ENCODE peak calls at places on chromosome 5, in four cellular contexts. Z, Y, D and I are unnamed samples.

GRCh38 chr5:163509288-163510040 is 4.0 kb downstream of the MAT2B start:
- DNase-seq in Z (no peak), Y (peak), D (no peak), I (no peak)

GRCh38 chr5:150653762-150654158 is 7.3 kb upstream of the MYOZ3 start:
- DNase-seq in Z (no peak), Y (no peak), D (no peak), I (no peak)

GRCh38 chr5:82493217-82493616 is 215.1 kb upstream of the RPS23 start:
- DNase-seq in Z (no peak), Y (no peak), D (no peak), I (no peak)

GRCh38 chr5:175713930-175714329 is 56.1 kb downstream of the HRH2 start:
- DNase-seq in Z (no peak), Y (no peak), D (no peak), I (no peak)

GRCh38 chr5:137122558-137122957 is 376.6 kb downstream of the SPOCK1 start:
- DNase-seq in Z (no peak), Y (no peak), D (no peak), I (no peak)

GRCh38 chr5:114055318-114055788 is 306.5 kb upstream of the KCNN2 start:
- DNase-seq in Z (peak), Y (no peak), D (no peak), I (peak)

GRCh38 chr5:142568271-142568995 is 117.5 kb downstream of the FGF1 start:
- DNase-seq in Z (no peak), Y (no peak), D (no peak), I (no peak)

GRCh38 chr5:175131432-175131831 is 312.6 kb downstream of the DRD1 start:
- DNase-seq in Z (peak), Y (no peak), D (no peak), I (no peak)

GRCh38 chr5:82164957-82165698 is 113.0 kb downstream of the RPS23 start:
- DNase-seq in Z (no peak), Y (no peak), D (no peak), I (no peak)

GRCh38 chr5:139094154-139095131 is 103.7 kb downstream of the SIL1 start:
- DNase-seq in Z (no peak), Y (no peak), D (peak), I (no peak)

GRCh38 chr5:74052441-74052840 is 426.4 kb downstream of the ARHGEF28 start:
- DNase-seq in Z (no peak), Y (no peak), D (no peak), I (no peak)

GRCh38 chr5:38994329-38994927 is 79.8 kb downstream of the RICTOR start:
- DNase-seq in Z (no peak), Y (peak), D (no peak), I (peak)

GRCh38 chr5:81579525-81579924 is 171.4 kb downstream of the SSBP2 start:
- DNase-seq in Z (no peak), Y (no peak), D (no peak), I (peak)

GRCh38 chr5:5078009-5078897 is 61.9 kb upstream of the ADAMTS16 start:
- DNase-seq in Z (peak), Y (no peak), D (no peak), I (peak)

GRCh38 chr5:33611882-33612281 is 171.1 kb downstream of the TARS1 start:
- DNase-seq in Z (no peak), Y (no peak), D (no peak), I (no peak)

GRCh38 chr5:136776022-136776927 is 410.9 kb upstream of the TRPC7 start:
- DNase-seq in Z (no peak), Y (no peak), D (no peak), I (no peak)

GRCh38 chr5:585556-585955 is 26.6 kb upstream of the CEP72 start:
- DNase-seq in Z (no peak), Y (no peak), D (no peak), I (no peak)

GRCh38 chr5:15598294-15598902 is 98.4 kb downstream of the FBXL7 start:
- DNase-seq in Z (peak), Y (peak), D (no peak), I (no peak)

GRCh38 chr5:116492016-116492623 is 82.5 kb downstream of the SEMA6A start:
- DNase-seq in Z (no peak), Y (peak), D (no peak), I (no peak)
- TF ChIP-seq TCF12 in Z (no peak), Y (no peak), D (no peak), I (peak)

DNA sequence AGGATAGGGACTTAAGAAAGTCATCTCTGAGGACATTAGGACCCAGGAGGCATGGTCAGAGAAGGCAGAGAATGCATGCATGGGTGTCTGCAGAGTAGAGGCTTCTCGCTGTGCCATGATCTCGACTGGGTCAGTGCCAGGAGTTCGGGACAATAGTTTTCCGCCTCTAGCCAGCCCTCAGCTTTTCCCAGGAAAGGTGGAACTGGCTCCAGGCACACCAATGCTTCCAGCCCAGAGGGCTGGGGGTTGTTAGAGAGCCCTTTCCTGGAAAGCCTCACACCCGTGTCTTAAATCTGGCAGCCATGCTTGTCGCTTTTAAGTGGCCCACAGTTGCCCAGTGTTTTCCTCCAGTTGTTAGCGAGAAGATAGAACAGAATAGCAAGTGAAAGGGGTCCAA is 1111.3 kb downstream of the TAF11L14 start:
- DNase-seq in Z (no peak), Y (peak), D (no peak), I (no peak)
- H2AFZ ChIP-seq in Z (no peak), Y (peak), D (peak), I (peak)

DNA sequence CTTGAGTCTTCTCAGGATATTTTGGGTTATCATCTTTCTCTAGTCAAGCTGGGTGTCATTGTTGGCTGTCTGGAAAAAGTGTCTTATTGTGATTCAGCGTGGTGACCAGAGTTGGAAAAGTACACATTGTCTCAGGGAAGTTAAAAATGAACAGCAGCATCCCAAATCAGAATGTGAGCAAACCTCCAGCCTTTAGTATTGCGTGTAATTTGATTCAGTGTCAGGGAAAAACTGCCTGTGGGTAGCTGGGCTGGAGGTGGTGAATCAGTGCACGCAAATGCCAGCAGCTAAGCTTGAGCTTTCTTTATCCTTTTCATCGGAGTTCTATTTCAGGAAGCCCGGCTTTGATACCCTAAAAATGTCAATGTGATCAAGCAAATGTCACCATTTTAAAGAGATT is 25.9 kb upstream of the C5orf47 start:
- DNase-seq in Z (no peak), Y (no peak), D (no peak), I (no peak)
- TF ChIP-seq TCF12 in Z (no peak), Y (no peak), D (no peak), I (no peak)

DNA sequence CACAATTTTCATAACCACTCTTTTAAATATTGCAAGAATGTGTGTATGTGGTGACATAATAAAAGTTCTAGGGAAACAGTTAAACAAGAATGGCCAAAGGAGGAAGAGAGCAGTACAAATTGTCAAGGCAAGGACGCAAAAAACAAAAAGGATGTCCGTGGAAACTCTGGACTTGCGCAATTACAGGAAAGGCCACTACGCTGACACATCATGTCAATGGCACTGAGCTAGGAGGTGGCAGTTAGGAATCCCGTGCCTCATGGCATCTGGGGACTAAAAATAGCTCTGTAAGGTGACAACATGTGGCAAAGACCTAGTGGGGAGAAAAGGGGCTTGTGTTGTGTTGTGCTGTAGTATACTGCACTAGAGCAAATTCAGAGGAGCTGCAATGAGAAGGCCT is 123.9 kb upstream of the STC2 start:
- DNase-seq in Z (no peak), Y (peak), D (no peak), I (no peak)
- H2AFZ ChIP-seq in Z (no peak), Y (no peak), D (no peak), I (no peak)

GRCh38 chr5:80153586-80154126 is 102.2 kb downstream of the SERINC5 start:
- DNase-seq in Z (no peak), Y (peak), D (no peak), I (no peak)
- TF ChIP-seq TCF12 in Z (no peak), Y (no peak), D (no peak), I (no peak)

GRCh38 chr5:36606052-36606436 is 362 bp upstream of the SLC1A3 start:
- DNase-seq in Z (no peak), Y (no peak), D (no peak), I (no peak)
- H2AFZ ChIP-seq in Z (peak), Y (no peak), D (peak), I (peak)

GRCh38 chr5:73042993-73043392 is 77.4 kb upstream of the TMEM171 start:
- DNase-seq in Z (no peak), Y (no peak), D (no peak), I (no peak)

GRCh38 chr5:73037545-73037944 is 81.7 kb downstream of the FCHO2 start:
- DNase-seq in Z (no peak), Y (no peak), D (no peak), I (no peak)

DNA sequence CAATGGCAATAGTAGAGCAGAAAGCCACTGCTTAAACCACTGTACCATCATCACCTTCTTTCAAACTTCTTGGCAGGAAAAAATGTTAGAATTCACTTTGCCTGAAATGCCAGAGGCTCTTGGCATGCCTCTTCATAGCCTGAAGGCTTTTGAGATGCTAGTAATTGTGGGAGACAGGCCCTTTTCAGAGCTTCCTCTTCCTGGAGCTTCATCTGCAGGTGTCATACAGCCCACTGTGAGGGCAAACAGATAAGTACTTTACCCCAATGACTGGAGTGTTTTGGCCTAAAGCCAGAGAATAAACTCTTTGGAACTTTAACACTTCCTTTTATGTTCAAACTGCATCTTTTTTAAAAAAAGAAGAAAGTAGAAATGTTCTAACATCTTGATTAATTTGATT is 81.3 kb upstream of the TMEM171 start:
- DNase-seq in Z (no peak), Y (no peak), D (no peak), I (no peak)
- TF ChIP-seq TCF12 in Z (peak), Y (no peak), D (no peak), I (no peak)

DNA sequence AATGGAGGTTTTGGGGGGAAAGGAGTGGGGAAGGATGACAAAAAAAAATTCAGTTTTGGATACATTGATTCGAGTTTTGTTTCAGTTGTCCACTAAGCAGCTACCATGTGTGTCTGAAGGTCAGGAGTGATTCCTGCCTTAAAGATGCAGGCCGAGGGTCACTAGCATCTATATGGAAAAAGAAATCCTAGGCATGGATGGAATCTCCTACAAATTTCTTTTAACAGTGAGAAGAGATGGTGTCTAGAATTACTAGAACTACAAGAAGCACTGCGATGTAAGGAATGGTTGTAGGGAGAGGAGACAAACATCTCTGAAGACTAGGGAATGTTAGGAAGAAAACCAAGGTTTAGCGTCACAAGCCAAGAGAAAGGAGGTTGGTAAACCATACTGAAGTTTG is 19.6 kb upstream of the TRIO start:
- DNase-seq in Z (no peak), Y (no peak), D (no peak), I (no peak)
- H2AFZ ChIP-seq in Z (no peak), Y (no peak), D (no peak), I (no peak)

DNA sequence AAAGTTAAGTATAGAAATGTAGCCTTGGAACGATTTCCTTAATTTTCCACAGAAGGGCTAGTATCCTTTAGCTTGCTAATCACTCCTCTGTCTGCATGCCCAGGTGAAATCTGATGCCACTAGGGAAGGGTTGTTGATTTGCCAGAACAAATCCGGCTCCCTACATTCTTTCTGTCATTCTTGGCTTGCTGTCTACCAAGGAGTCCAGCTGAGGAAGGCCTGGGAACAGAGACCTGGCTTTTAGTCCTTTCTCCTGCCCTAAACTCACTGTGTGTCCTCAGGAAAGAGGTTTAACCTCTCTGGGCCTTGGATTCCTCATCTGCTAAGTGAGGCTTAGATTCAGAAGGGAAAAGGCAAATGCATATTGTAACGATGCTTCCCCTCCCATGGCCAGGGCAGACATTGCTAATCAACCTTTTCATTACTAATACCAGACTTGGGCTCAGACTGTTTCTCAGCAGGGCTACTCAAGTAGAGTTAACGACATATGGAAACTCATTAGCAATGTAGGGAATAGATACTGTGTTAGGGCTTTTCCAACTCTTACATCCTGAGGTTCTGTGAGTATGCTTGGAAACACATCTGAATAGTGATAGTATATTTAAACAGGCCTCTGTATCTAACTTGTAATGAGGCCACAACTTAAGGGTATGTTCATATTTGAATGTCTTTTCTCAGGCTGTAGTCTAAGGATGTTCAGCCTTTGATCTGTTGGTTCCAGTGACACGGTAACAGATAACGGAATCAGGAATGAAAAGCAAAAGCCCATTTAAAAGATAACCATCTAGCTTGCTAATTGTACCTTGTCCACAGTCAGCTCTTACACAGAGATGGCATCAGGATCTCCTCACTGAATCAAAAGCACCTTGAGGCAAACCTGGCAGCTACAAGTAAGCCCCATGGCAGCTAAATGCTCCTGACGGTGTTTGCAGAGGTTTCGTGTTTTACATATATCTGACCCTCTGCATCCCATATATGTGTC is 4.1 kb downstream of the GALNT10 start:
- DNase-seq in Z (no peak), Y (no peak), D (no peak), I (no peak)
- TF ChIP-seq TCF12 in Z (no peak), Y (no peak), D (no peak), I (no peak)

GRCh38 chr5:92505145-92505544 is 1075.9 kb downstream of the NR2F1-AS1 start:
- DNase-seq in Z (no peak), Y (no peak), D (no peak), I (no peak)
- H2AFZ ChIP-seq in Z (no peak), Y (peak), D (no peak), I (peak)